ENCODE peak calls at places on chromosomes 2 and 18, in seven cellular contexts. One of them, this sample, is unnamed.

GRCh38 chr18:11177382-11177781 is 28.0 kb upstream of the PIEZO2 start:
- DNase-seq in left lung: no peak
- DNase-seq in activated CD8-positive, alpha-beta T cell treated with anti-CD3 and anti-CD28 coated beads for 36 hours: no peak
- DNase-seq in glutamatergic neuron: no peak
- DNase-seq in stomach: no peak
- DNase-seq in AG09309: no peak
- DNase-seq in BE2C: no peak
- DNase-seq in this sample: no peak

GRCh38 chr2:233032551-233033320 is at the start of gene NEU2:
- DNase-seq in BE2C: no peak
- DNase-seq in AG09309: no peak
- DNase-seq in left lung: no peak
- DNase-seq in stomach: no peak
- DNase-seq in glutamatergic neuron: no peak
- DNase-seq in activated CD8-positive, alpha-beta T cell treated with anti-CD3 and anti-CD28 coated beads for 36 hours: no peak
- DNase-seq in this sample: no peak

GRCh38 chr18:24315170-24315569 is 82.5 kb downstream of the OSBPL1A start:
- DNase-seq in stomach: no peak
- DNase-seq in left lung: no peak
- DNase-seq in glutamatergic neuron: no peak
- DNase-seq in AG09309: no peak
- DNase-seq in activated CD8-positive, alpha-beta T cell treated with anti-CD3 and anti-CD28 coated beads for 36 hours: no peak
- DNase-seq in BE2C: no peak
- DNase-seq in this sample: no peak

GRCh38 chr2:79178073-79178720 is 18.6 kb upstream of the REG3A start:
- DNase-seq in activated CD8-positive, alpha-beta T cell treated with anti-CD3 and anti-CD28 coated beads for 36 hours: no peak
- DNase-seq in BE2C: no peak
- DNase-seq in left lung: no peak
- DNase-seq in AG09309: no peak
- DNase-seq in glutamatergic neuron: no peak
- DNase-seq in stomach: no peak
- DNase-seq in this sample: no peak

GRCh38 chr2:146734042-146734715 is 1110.7 kb upstream of the ACVR2A start:
- DNase-seq in BE2C: no peak
- DNase-seq in glutamatergic neuron: no peak
- DNase-seq in stomach: no peak
- DNase-seq in AG09309: no peak
- DNase-seq in activated CD8-positive, alpha-beta T cell treated with anti-CD3 and anti-CD28 coated beads for 36 hours: no peak
- DNase-seq in left lung: no peak
- DNase-seq in this sample: peak

GRCh38 chr2:162113771-162114168 is 38.3 kb downstream of the GCG start:
- DNase-seq in stomach: no peak
- DNase-seq in AG09309: no peak
- DNase-seq in glutamatergic neuron: no peak
- DNase-seq in BE2C: no peak
- DNase-seq in activated CD8-positive, alpha-beta T cell treated with anti-CD3 and anti-CD28 coated beads for 36 hours: no peak
- DNase-seq in left lung: no peak
- DNase-seq in this sample: no peak

GRCh38 chr18:9619056-9619455 is 4.7 kb upstream of the PPP4R1 start:
- DNase-seq in left lung: no peak
- DNase-seq in BE2C: no peak
- DNase-seq in stomach: no peak
- DNase-seq in glutamatergic neuron: no peak
- DNase-seq in AG09309: no peak
- DNase-seq in activated CD8-positive, alpha-beta T cell treated with anti-CD3 and anti-CD28 coated beads for 36 hours: no peak
- DNase-seq in this sample: no peak

GRCh38 chr2:44075536-44075935 is 79.7 kb upstream of the LRPPRC start:
- DNase-seq in glutamatergic neuron: no peak
- DNase-seq in left lung: no peak
- DNase-seq in stomach: no peak
- DNase-seq in activated CD8-positive, alpha-beta T cell treated with anti-CD3 and anti-CD28 coated beads for 36 hours: no peak
- DNase-seq in AG09309: peak
- DNase-seq in BE2C: no peak
- DNase-seq in this sample: no peak

GRCh38 chr2:120397362-120397811 is 51.5 kb downstream of the INHBB start:
- DNase-seq in stomach: peak
- DNase-seq in AG09309: no peak
- DNase-seq in left lung: peak
- DNase-seq in glutamatergic neuron: no peak
- DNase-seq in activated CD8-positive, alpha-beta T cell treated with anti-CD3 and anti-CD28 coated beads for 36 hours: no peak
- DNase-seq in BE2C: no peak
- DNase-seq in this sample: no peak

GRCh38 chr2:208175069-208175842 is 11.9 kb upstream of the CRYGA start:
- DNase-seq in glutamatergic neuron: peak
- DNase-seq in stomach: peak
- DNase-seq in left lung: no peak
- DNase-seq in BE2C: peak
- DNase-seq in AG09309: peak
- DNase-seq in activated CD8-positive, alpha-beta T cell treated with anti-CD3 and anti-CD28 coated beads for 36 hours: peak
- DNase-seq in this sample: peak

GRCh38 chr2:120990451-120990871 is 254.8 kb downstream of the GLI2 start:
- DNase-seq in BE2C: no peak
- DNase-seq in AG09309: peak
- DNase-seq in left lung: no peak
- DNase-seq in activated CD8-positive, alpha-beta T cell treated with anti-CD3 and anti-CD28 coated beads for 36 hours: no peak
- DNase-seq in glutamatergic neuron: no peak
- DNase-seq in stomach: peak
- DNase-seq in this sample: no peak

GRCh38 chr2:59458862-59459261 is 1094.6 kb downstream of the BCL11A start:
- DNase-seq in activated CD8-positive, alpha-beta T cell treated with anti-CD3 and anti-CD28 coated beads for 36 hours: no peak
- DNase-seq in AG09309: no peak
- DNase-seq in left lung: no peak
- DNase-seq in BE2C: no peak
- DNase-seq in stomach: peak
- DNase-seq in glutamatergic neuron: peak
- DNase-seq in this sample: no peak

GRCh38 chr2:71688530-71688929 is 235.2 kb downstream of the DYSF start:
- DNase-seq in activated CD8-positive, alpha-beta T cell treated with anti-CD3 and anti-CD28 coated beads for 36 hours: no peak
- DNase-seq in AG09309: no peak
- DNase-seq in BE2C: no peak
- DNase-seq in glutamatergic neuron: no peak
- DNase-seq in left lung: peak
- DNase-seq in stomach: no peak
- DNase-seq in this sample: no peak

GRCh38 chr2:86703704-86704370 is 16.3 kb upstream of the RMND5A start:
- DNase-seq in glutamatergic neuron: no peak
- DNase-seq in activated CD8-positive, alpha-beta T cell treated with anti-CD3 and anti-CD28 coated beads for 36 hours: no peak
- DNase-seq in AG09309: peak
- DNase-seq in BE2C: peak
- DNase-seq in left lung: no peak
- DNase-seq in stomach: peak
- DNase-seq in this sample: peak

GRCh38 chr18:23401400-23402347 is 51.4 kb upstream of the RIOK3 start:
- DNase-seq in glutamatergic neuron: peak
- DNase-seq in AG09309: no peak
- DNase-seq in stomach: peak
- DNase-seq in BE2C: no peak
- DNase-seq in activated CD8-positive, alpha-beta T cell treated with anti-CD3 and anti-CD28 coated beads for 36 hours: no peak
- DNase-seq in left lung: no peak
- DNase-seq in this sample: peak

GRCh38 chr18:10147199-10147598 is 233.4 kb downstream of the VAPA start:
- DNase-seq in AG09309: no peak
- DNase-seq in left lung: no peak
- DNase-seq in BE2C: no peak
- DNase-seq in activated CD8-positive, alpha-beta T cell treated with anti-CD3 and anti-CD28 coated beads for 36 hours: no peak
- DNase-seq in stomach: no peak
- DNase-seq in glutamatergic neuron: no peak
- DNase-seq in this sample: no peak

GRCh38 chr2:216492951-216493685 is 5.5 kb upstream of the RPL37A start:
- DNase-seq in AG09309: peak
- DNase-seq in glutamatergic neuron: no peak
- DNase-seq in left lung: no peak
- DNase-seq in BE2C: no peak
- DNase-seq in activated CD8-positive, alpha-beta T cell treated with anti-CD3 and anti-CD28 coated beads for 36 hours: no peak
- DNase-seq in stomach: no peak
- DNase-seq in this sample: no peak

GRCh38 chr2:84132371-84132770 is 326.7 kb downstream of the SUCLG1 start:
- DNase-seq in activated CD8-positive, alpha-beta T cell treated with anti-CD3 and anti-CD28 coated beads for 36 hours: no peak
- DNase-seq in BE2C: no peak
- DNase-seq in AG09309: no peak
- DNase-seq in stomach: no peak
- DNase-seq in left lung: no peak
- DNase-seq in glutamatergic neuron: peak
- DNase-seq in this sample: no peak

GRCh38 chr2:233604826-233605225 is 12.6 kb upstream of the UGT1A8 start:
- DNase-seq in glutamatergic neuron: no peak
- DNase-seq in activated CD8-positive, alpha-beta T cell treated with anti-CD3 and anti-CD28 coated beads for 36 hours: no peak
- DNase-seq in stomach: no peak
- DNase-seq in BE2C: no peak
- DNase-seq in AG09309: no peak
- DNase-seq in left lung: no peak
- DNase-seq in this sample: no peak

GRCh38 chr2:101850450-101850849 is 141.3 kb upstream of the IL1R2 start:
- DNase-seq in BE2C: no peak
- DNase-seq in activated CD8-positive, alpha-beta T cell treated with anti-CD3 and anti-CD28 coated beads for 36 hours: no peak
- DNase-seq in left lung: no peak
- DNase-seq in glutamatergic neuron: no peak
- DNase-seq in AG09309: no peak
- DNase-seq in stomach: no peak
- DNase-seq in this sample: no peak

GRCh38 chr2:14288016-14288415 is 344.5 kb upstream of the LRATD1 start:
- DNase-seq in activated CD8-positive, alpha-beta T cell treated with anti-CD3 and anti-CD28 coated beads for 36 hours: no peak
- DNase-seq in glutamatergic neuron: no peak
- DNase-seq in BE2C: no peak
- DNase-seq in AG09309: no peak
- DNase-seq in left lung: no peak
- DNase-seq in stomach: no peak
- DNase-seq in this sample: peak

GRCh38 chr2:95384854-95385569 is 17.5 kb upstream of the FAHD2A start:
- DNase-seq in left lung: no peak
- DNase-seq in glutamatergic neuron: no peak
- DNase-seq in activated CD8-positive, alpha-beta T cell treated with anti-CD3 and anti-CD28 coated beads for 36 hours: no peak
- DNase-seq in stomach: peak
- DNase-seq in AG09309: no peak
- DNase-seq in BE2C: no peak
- DNase-seq in this sample: no peak

GRCh38 chr2:144099746-144100438 is 420.0 kb downstream of the ZEB2 start:
- DNase-seq in stomach: no peak
- DNase-seq in AG09309: no peak
- DNase-seq in BE2C: no peak
- DNase-seq in activated CD8-positive, alpha-beta T cell treated with anti-CD3 and anti-CD28 coated beads for 36 hours: no peak
- DNase-seq in left lung: no peak
- DNase-seq in glutamatergic neuron: no peak
- DNase-seq in this sample: no peak
- TF ChIP-seq CTCF in stomach: no peak
- TF ChIP-seq CTCF in AG09309: peak
- TF ChIP-seq CTCF in BE2C: no peak
- TF ChIP-seq CTCF in activated CD8-positive, alpha-beta T cell treated with anti-CD3 and anti-CD28 coated beads for 36 hours: no peak
- TF ChIP-seq CTCF in left lung: peak
- TF ChIP-seq CTCF in glutamatergic neuron: no peak
- TF ChIP-seq CTCF in this sample: no peak

GRCh38 chr2:3575534-3576324 is 669 bp downstream of the RPS7 start:
- DNase-seq in stomach: no peak
- DNase-seq in glutamatergic neuron: no peak
- DNase-seq in activated CD8-positive, alpha-beta T cell treated with anti-CD3 and anti-CD28 coated beads for 36 hours: peak
- DNase-seq in BE2C: no peak
- DNase-seq in left lung: peak
- DNase-seq in AG09309: no peak
- DNase-seq in this sample: peak
- TF ChIP-seq CTCF in stomach: no peak
- TF ChIP-seq CTCF in glutamatergic neuron: no peak
- TF ChIP-seq CTCF in activated CD8-positive, alpha-beta T cell treated with anti-CD3 and anti-CD28 coated beads for 36 hours: no peak
- TF ChIP-seq CTCF in BE2C: no peak
- TF ChIP-seq CTCF in left lung: no peak
- TF ChIP-seq CTCF in AG09309: no peak
- TF ChIP-seq CTCF in this sample: no peak

GRCh38 chr2:23567382-23567781 is 182.4 kb downstream of the KLHL29 start:
- DNase-seq in stomach: no peak
- DNase-seq in left lung: peak
- DNase-seq in activated CD8-positive, alpha-beta T cell treated with anti-CD3 and anti-CD28 coated beads for 36 hours: no peak
- DNase-seq in glutamatergic neuron: no peak
- DNase-seq in BE2C: no peak
- DNase-seq in AG09309: no peak
- DNase-seq in this sample: no peak
- TF ChIP-seq CTCF in stomach: no peak
- TF ChIP-seq CTCF in left lung: no peak
- TF ChIP-seq CTCF in activated CD8-positive, alpha-beta T cell treated with anti-CD3 and anti-CD28 coated beads for 36 hours: no peak
- TF ChIP-seq CTCF in glutamatergic neuron: no peak
- TF ChIP-seq CTCF in BE2C: no peak
- TF ChIP-seq CTCF in AG09309: no peak
- TF ChIP-seq CTCF in this sample: no peak

GRCh38 chr2:149040451-149040850 is 2.0 kb downstream of the LYPD6B start:
- DNase-seq in AG09309: no peak
- DNase-seq in left lung: no peak
- DNase-seq in BE2C: peak
- DNase-seq in activated CD8-positive, alpha-beta T cell treated with anti-CD3 and anti-CD28 coated beads for 36 hours: peak
- DNase-seq in glutamatergic neuron: peak
- DNase-seq in stomach: no peak
- DNase-seq in this sample: peak
- TF ChIP-seq CTCF in AG09309: peak
- TF ChIP-seq CTCF in left lung: peak
- TF ChIP-seq CTCF in BE2C: peak
- TF ChIP-seq CTCF in activated CD8-positive, alpha-beta T cell treated with anti-CD3 and anti-CD28 coated beads for 36 hours: peak
- TF ChIP-seq CTCF in glutamatergic neuron: peak
- TF ChIP-seq CTCF in stomach: no peak
- TF ChIP-seq CTCF in this sample: peak

DNA sequence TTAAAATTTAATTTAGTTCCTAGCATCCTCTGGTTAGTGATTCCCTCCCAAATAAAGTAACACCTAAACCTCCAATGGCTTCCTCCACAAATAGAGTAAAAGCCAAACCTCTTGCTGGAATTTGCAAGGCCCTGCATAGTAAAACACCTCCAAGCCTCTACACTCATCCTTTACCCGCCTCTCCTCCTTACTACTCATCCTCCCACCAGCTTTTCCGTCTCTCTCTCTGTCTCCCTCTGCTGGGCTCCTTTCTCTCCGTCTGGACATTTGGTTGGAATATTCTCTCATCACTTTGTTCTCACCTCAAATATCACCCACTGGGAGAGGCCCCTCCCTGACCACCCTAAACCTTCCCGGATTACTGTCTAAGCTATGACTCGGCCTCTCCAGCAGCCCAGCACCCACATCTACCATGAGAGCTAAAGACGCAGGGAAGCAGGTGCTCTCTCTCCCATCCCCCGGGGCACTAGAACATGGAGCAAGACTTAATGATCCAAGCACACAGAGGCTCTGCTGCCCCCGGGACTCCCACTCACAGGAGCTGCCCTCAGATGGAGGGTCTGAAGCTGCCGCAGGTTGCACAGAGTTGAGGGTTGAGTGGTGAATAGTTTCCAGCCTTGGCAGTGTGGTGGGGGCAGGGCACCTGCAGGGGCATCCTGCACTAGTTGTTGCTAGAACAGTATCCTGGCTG is 167.2 kb downstream of the FBXO15 start:
- DNase-seq in BE2C: peak
- DNase-seq in activated CD8-positive, alpha-beta T cell treated with anti-CD3 and anti-CD28 coated beads for 36 hours: no peak
- DNase-seq in glutamatergic neuron: peak
- DNase-seq in stomach: no peak
- DNase-seq in AG09309: no peak
- DNase-seq in left lung: no peak
- DNase-seq in this sample: peak
- TF ChIP-seq CTCF in BE2C: peak
- TF ChIP-seq CTCF in activated CD8-positive, alpha-beta T cell treated with anti-CD3 and anti-CD28 coated beads for 36 hours: no peak
- TF ChIP-seq CTCF in glutamatergic neuron: peak
- TF ChIP-seq CTCF in stomach: no peak
- TF ChIP-seq CTCF in AG09309: peak
- TF ChIP-seq CTCF in left lung: no peak
- TF ChIP-seq CTCF in this sample: peak

DNA sequence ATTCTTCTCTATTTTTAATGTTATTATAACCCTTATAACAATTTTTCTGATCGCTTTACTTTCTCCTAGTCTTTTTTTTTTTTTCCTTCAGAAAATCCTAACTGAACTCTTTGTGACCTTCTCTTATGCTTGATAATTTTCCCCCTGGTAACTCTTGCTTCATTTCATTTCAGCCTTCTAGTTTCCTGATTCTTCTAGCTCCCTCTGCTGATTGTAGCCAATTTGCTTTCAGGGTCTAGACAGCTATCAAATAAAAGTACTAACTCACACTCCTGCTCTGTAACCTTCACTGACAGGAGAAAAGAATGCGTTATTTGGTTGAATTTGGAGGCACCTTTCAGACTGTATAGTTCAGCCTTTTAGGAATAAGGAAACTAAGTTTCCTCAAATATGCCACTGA is 99.5 kb downstream of the RBM43 start:
- DNase-seq in stomach: no peak
- DNase-seq in AG09309: peak
- DNase-seq in BE2C: no peak
- DNase-seq in left lung: no peak
- DNase-seq in activated CD8-positive, alpha-beta T cell treated with anti-CD3 and anti-CD28 coated beads for 36 hours: no peak
- DNase-seq in glutamatergic neuron: no peak
- DNase-seq in this sample: no peak
- TF ChIP-seq CTCF in stomach: no peak
- TF ChIP-seq CTCF in AG09309: peak
- TF ChIP-seq CTCF in BE2C: peak
- TF ChIP-seq CTCF in left lung: no peak
- TF ChIP-seq CTCF in activated CD8-positive, alpha-beta T cell treated with anti-CD3 and anti-CD28 coated beads for 36 hours: no peak
- TF ChIP-seq CTCF in glutamatergic neuron: no peak
- TF ChIP-seq CTCF in this sample: no peak

This sample was measured in Calu3.